ENCODE peak calls at places on chromosomes 13 and 19, in four cellular contexts. L, K, Q and V are unnamed samples.
A peak's percentile ranks its signal among the peaks of the same experiment; 100 is the strongest.

GRCh38 chr13:102648046-102648445 is 46.8 kb downstream of the METTL21C start:
- DNase-seq in K (no peak), Q (no peak), L (no peak), V (no peak)

GRCh38 chr13:109160887-109161669 is 531.7 kb downstream of the MYO16 start:
- DNase-seq in K (no peak), Q (no peak), L (no peak), V (no peak)

GRCh38 chr19:53892981-53893325 is 11.0 kb downstream of the PRKCG start:
- DNase-seq in Q (no peak), K (peak; percentile 35), L (no peak), V (peak; percentile 76)

GRCh38 chr19:32018014-32018413 is 327.4 kb upstream of the ZNF507 start:
- DNase-seq in L (no peak), Q (no peak), K (no peak), V (no peak)

GRCh38 chr13:100440756-100441421 is 147.7 kb downstream of the GGACT start:
- DNase-seq in K (no peak), L (peak; percentile 41), Q (no peak), V (no peak)

GRCh38 chr19:10662384-10663251 is 8.5 kb downstream of the ILF3 start:
- DNase-seq in K (peak; percentile 11), L (no peak), Q (no peak), V (no peak)

GRCh38 chr19:10552596-10553053 is 8.9 kb downstream of the ATG4D start:
- DNase-seq in Q (no peak), K (peak; percentile 74), L (no peak), V (peak; percentile 75)

GRCh38 chr13:51818771-51819511 is 15.0 kb upstream of the DHRS12 start:
- DNase-seq in L (no peak), K (no peak), Q (no peak), V (no peak)

GRCh38 chr13:93562676-93563075 is 336.1 kb downstream of the GPC6 start:
- DNase-seq in K (no peak), L (no peak), Q (no peak), V (no peak)

GRCh38 chr19:18520848-18521691 is 800 bp downstream of the ELL start:
- DNase-seq in L (no peak), K (peak; percentile 52), Q (no peak), V (no peak)

GRCh38 chr19:10780368-10780767 is 55.6 kb downstream of the TMED1 start:
- DNase-seq in L (no peak), K (no peak), Q (no peak), V (no peak)

GRCh38 chr13:89496478-89496877 is 1825.3 kb downstream of the SLITRK5 start:
- DNase-seq in L (no peak), K (no peak), Q (no peak), V (peak; percentile 56)

GRCh38 chr13:76129305-76130040 is 493.3 kb downstream of the LMO7 start:
- DNase-seq in L (no peak), K (no peak), Q (no peak), V (no peak)

GRCh38 chr19:5778402-5778801 is 6.1 kb downstream of the PRR22 start:
- DNase-seq in L (no peak), K (no peak), Q (no peak), V (no peak)

GRCh38 chr13:39684531-39685137 is 29.2 kb downstream of the COG6 start:
- DNase-seq in Q (no peak), K (no peak), L (peak; percentile 31), V (peak; percentile 23)

GRCh38 chr13:108496364-108497215 is 132.8 kb upstream of the MYO16 start:
- DNase-seq in Q (no peak), K (no peak), L (no peak), V (peak; percentile 24)

GRCh38 chr19:46861691-46862503 is 1.1 kb downstream of the ARHGAP35 start:
- DNase-seq in K (peak; percentile 18), Q (no peak), L (no peak), V (no peak)

GRCh38 chr19:18502633-18503294 is 19.1 kb downstream of the ELL start:
- DNase-seq in Q (no peak), K (no peak), L (no peak), V (peak; percentile 70)

GRCh38 chr13:47904239-47904638 is 96.8 kb downstream of the SUCLA2 start:
- DNase-seq in Q (no peak), L (no peak), K (peak; percentile 29), V (no peak)

GRCh38 chr19:2491130-2491801 is 15.3 kb downstream of the GADD45B start:
- DNase-seq in K (no peak), L (no peak), Q (no peak), V (no peak)

GRCh38 chr13:109666656-109667448 is 119.5 kb downstream of the IRS2 start:
- DNase-seq in L (no peak), K (no peak), Q (no peak), V (peak; percentile 53)

GRCh38 chr13:109773276-109773675 is 13.1 kb downstream of the IRS2 start:
- DNase-seq in Q (no peak), K (no peak), L (no peak), V (no peak)

GRCh38 chr19:55240713-55241020 is 12.1 kb upstream of the TMEM86B start:
- DNase-seq in Q (no peak), L (no peak), K (no peak), V (no peak)

GRCh38 chr19:51688665-51689571 is 4.2 kb upstream of the SPACA6 start:
- DNase-seq in Q (no peak), L (peak; percentile 61), K (peak; percentile 79), V (peak; percentile 90)

GRCh38 chr13:95492044-95492801 is 60.3 kb upstream of the CLDN10 start:
- DNase-seq in L (no peak), K (no peak), Q (no peak), V (no peak)

GRCh38 chr13:34640179-34640929 is 301.7 kb upstream of the NBEA start:
- DNase-seq in L (no peak), K (no peak), Q (no peak), V (no peak)

GRCh38 chr19:39167461-39168257 is 29.1 kb upstream of the NCCRP1 start:
- DNase-seq in L (no peak), Q (no peak), K (no peak), V (no peak)

GRCh38 chr19:13794752-13795589 is at the start of gene ZSWIM4:
- DNase-seq in Q (peak; percentile 95), L (peak; percentile 98), K (peak; percentile 98), V (peak; percentile 98)

GRCh38 chr19:18660051-18660910 is 23.2 kb upstream of the CRTC1 start:
- DNase-seq in L (no peak), K (peak; percentile 70), Q (no peak), V (no peak)

GRCh38 chr13:99087954-99088491 is 110.2 kb upstream of the DOCK9 start:
- DNase-seq in L (no peak), Q (no peak), K (no peak), V (peak; percentile 53)

GRCh38 chr19:35458821-35459391 is 10.8 kb downstream of the FFAR2 start:
- DNase-seq in K (no peak), Q (peak; percentile 64), L (peak; percentile 92), V (no peak)

GRCh38 chr19:38033658-38034150 is 126.7 kb downstream of the SIPA1L3 start:
- DNase-seq in K (no peak), Q (peak; percentile 81), L (no peak), V (no peak)
- TF ChIP-seq NFIC in K (no peak), Q (no peak), L (no peak), V (no peak)

GRCh38 chr13:33639158-33639557 is 178.8 kb upstream of the RFC3 start:
- DNase-seq in K (no peak), Q (no peak), L (peak; percentile 66), V (no peak)

GRCh38 chr13:33634526-33635111 is 183.3 kb upstream of the RFC3 start:
- DNase-seq in Q (no peak), K (no peak), L (no peak), V (no peak)

GRCh38 chr13:33637978-33638743 is 179.8 kb upstream of the RFC3 start:
- DNase-seq in L (no peak), K (no peak), Q (no peak), V (no peak)

GRCh38 chr13:33639640-33640080 is 178.3 kb upstream of the RFC3 start:
- DNase-seq in Q (peak; percentile 40), L (peak; percentile 43), K (no peak), V (no peak)

GRCh38 chr13:33636955-33637670 is 180.8 kb upstream of the RFC3 start:
- DNase-seq in K (no peak), Q (no peak), L (no peak), V (no peak)
- TF ChIP-seq NFIC in K (no peak), Q (no peak), L (no peak), V (no peak)

DNA sequence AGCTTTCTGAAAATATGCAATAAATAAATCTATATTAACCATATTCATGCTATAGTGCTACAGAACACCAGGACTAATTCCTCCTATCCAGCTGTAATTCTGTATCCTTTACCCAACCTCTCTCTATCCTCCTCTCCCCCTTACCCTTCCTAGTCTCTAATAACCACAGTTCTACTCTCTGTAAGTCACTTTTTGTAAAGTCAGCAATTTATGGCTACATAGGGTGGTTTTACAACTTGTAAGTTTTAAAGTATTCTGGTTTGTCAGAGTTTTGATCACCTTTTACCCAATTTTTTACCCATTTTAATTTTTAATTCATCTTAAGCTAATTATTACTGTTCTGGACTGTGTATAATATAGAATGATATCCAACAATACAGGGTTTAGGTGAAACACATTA is 34.0 kb downstream of the MTRF1 start:
- DNase-seq in L (no peak), Q (no peak), K (no peak), V (no peak)
- TF ChIP-seq NFIC in L (no peak), Q (no peak), K (no peak), V (no peak)

GRCh38 chr13:90623318-90624011 is 724.0 kb upstream of the MIR17HG start:
- DNase-seq in K (peak; percentile 17), Q (no peak), L (no peak), V (no peak)
- TF ChIP-seq NFIC in K (no peak), Q (no peak), L (no peak), V (no peak)

GRCh38 chr13:80215368-80215767 is 125.6 kb downstream of the SPRY2 start:
- DNase-seq in Q (no peak), L (no peak), K (no peak), V (no peak)
- TF ChIP-seq NFIC in Q (no peak), L (no peak), K (no peak), V (no peak)

GRCh38 chr19:34364462-34364829 is 550 bp upstream of the GPI start:
- DNase-seq in L (no peak), K (no peak), Q (no peak), V (no peak)

GRCh38 chr19:34362679-34363069 is 2.3 kb upstream of the GPI start:
- DNase-seq in L (no peak), K (no peak), Q (no peak), V (no peak)

GRCh38 chr19:34363930-34364329 is 1.1 kb upstream of the GPI start:
- DNase-seq in K (no peak), Q (no peak), L (no peak), V (no peak)

GRCh38 chr19:34364830-34365462 is at the start of gene GPI:
- DNase-seq in L (peak; percentile 61), K (peak; percentile 82), Q (no peak), V (peak; percentile 94)

GRCh38 chr19:34363094-34363493 is 1.9 kb upstream of the GPI start:
- DNase-seq in K (no peak), L (peak; percentile 81), Q (no peak), V (no peak)
- TF ChIP-seq NFIC in K (no peak), L (no peak), Q (no peak), V (no peak)

GRCh38 chr19:681029-681626 is 4.9 kb downstream of the FSTL3 start:
- DNase-seq in L (no peak), Q (no peak), K (peak; percentile 95), V (peak; percentile 97)

GRCh38 chr19:678791-679388 is 2.7 kb downstream of the FSTL3 start:
- DNase-seq in K (no peak), Q (no peak), L (no peak), V (no peak)

GRCh38 chr19:677601-678380 is 1.6 kb downstream of the FSTL3 start:
- DNase-seq in K (no peak), Q (no peak), L (no peak), V (no peak)

GRCh38 chr19:680287-681028 is 4.3 kb downstream of the FSTL3 start:
- DNase-seq in L (peak; percentile 93), Q (peak; percentile 93), K (peak; percentile 96), V (peak; percentile 98)

GRCh38 chr19:679418-680286 is 3.5 kb downstream of the FSTL3 start:
- DNase-seq in Q (no peak), K (peak; percentile 68), L (no peak), V (peak; percentile 83)
- TF ChIP-seq NFIC in Q (no peak), K (no peak), L (no peak), V (no peak)